ENCODE peak calls at places on chromosomes 16 and 17, in four cellular contexts. C is HepG2, Y is GM12878, A is HCT116. Z is an unnamed sample.

GRCh38 chr17:78251773-78252103 is 20.3 kb downstream of the TMEM235 start:
- DNase-seq in C (no peak), A (no peak), Y (no peak), Z (no peak)

GRCh38 chr17:2347805-2348685 is 10.7 kb downstream of the SGSM2 start:
- DNase-seq in Y (no peak), A (no peak), C (peak), Z (no peak)

GRCh38 chr16:53131363-53132071 is 76.7 kb downstream of the CHD9 start:
- DNase-seq in Y (no peak), A (no peak), C (peak), Z (peak)

GRCh38 chr16:76278976-76279375 is 1.8 kb downstream of the CNTNAP4 start:
- DNase-seq in Y (no peak), A (no peak), C (peak), Z (no peak)

GRCh38 chr17:7060165-7060890 is 16.4 kb upstream of the SLC16A11 start:
- DNase-seq in C (peak), Y (no peak), A (peak), Z (peak)

GRCh38 chr16:58042001-58042885 is 16.7 kb downstream of the MMP15 start:
- DNase-seq in A (no peak), Y (no peak), C (no peak), Z (no peak)

GRCh38 chr16:69328854-69329316 is 1.5 kb downstream of the PDF start:
- DNase-seq in C (no peak), A (no peak), Y (no peak), Z (peak)

GRCh38 chr16:67967956-67968439 is 439 bp downstream of the SLC12A4 start:
- DNase-seq in A (no peak), C (no peak), Y (no peak), Z (peak)

GRCh38 chr17:3594056-3594810 is 15.0 kb downstream of the TRPV1 start:
- DNase-seq in C (no peak), A (no peak), Y (no peak), Z (peak)

GRCh38 chr16:785563-786535 is 2.3 kb downstream of the RPUSD1 start:
- DNase-seq in A (no peak), Y (no peak), C (peak), Z (peak)

GRCh38 chr17:44501866-44502265 is 1.3 kb downstream of the GPATCH8 start:
- DNase-seq in Y (no peak), A (no peak), C (no peak), Z (peak)

GRCh38 chr17:79136596-79136995 is 62.0 kb downstream of the ENGASE start:
- DNase-seq in C (no peak), Y (no peak), A (no peak), Z (no peak)

GRCh38 chr17:62380253-62380652 is at the start of gene EFCAB3:
- DNase-seq in C (no peak), Y (no peak), A (no peak), Z (no peak)

GRCh38 chr17:27345141-27345904 is 51.4 kb downstream of the WSB1 start:
- DNase-seq in C (no peak), Y (no peak), A (no peak), Z (no peak)

GRCh38 chr17:29936724-29937123 is 4.7 kb upstream of the EFCAB5 start:
- DNase-seq in A (no peak), C (no peak), Y (no peak), Z (no peak)

GRCh38 chr16:53827741-53828140 is 123.8 kb downstream of the FTO start:
- DNase-seq in Y (no peak), C (no peak), A (no peak), Z (no peak)

GRCh38 chr17:80474933-80475915 is 1.2 kb downstream of the NPTX1 start:
- DNase-seq in A (no peak), Y (no peak), C (no peak), Z (no peak)

GRCh38 chr17:56978441-56979090 is 635 bp downstream of the SCPEP1 start:
- DNase-seq in Y (no peak), C (no peak), A (no peak), Z (no peak)

GRCh38 chr16:31332544-31332943 is 22.4 kb upstream of the ITGAX start:
- DNase-seq in Y (no peak), C (no peak), A (no peak), Z (no peak)

GRCh38 chr16:31331807-31332301 is 23.1 kb upstream of the ITGAX start:
- DNase-seq in Y (no peak), A (no peak), C (no peak), Z (no peak)

GRCh38 chr16:31335431-31335830 is 19.5 kb upstream of the ITGAX start:
- DNase-seq in C (no peak), A (no peak), Y (no peak), Z (no peak)

GRCh38 chr16:31333686-31334649 is 21.0 kb upstream of the ITGAX start:
- DNase-seq in A (peak), Y (no peak), C (peak), Z (no peak)

DNA sequence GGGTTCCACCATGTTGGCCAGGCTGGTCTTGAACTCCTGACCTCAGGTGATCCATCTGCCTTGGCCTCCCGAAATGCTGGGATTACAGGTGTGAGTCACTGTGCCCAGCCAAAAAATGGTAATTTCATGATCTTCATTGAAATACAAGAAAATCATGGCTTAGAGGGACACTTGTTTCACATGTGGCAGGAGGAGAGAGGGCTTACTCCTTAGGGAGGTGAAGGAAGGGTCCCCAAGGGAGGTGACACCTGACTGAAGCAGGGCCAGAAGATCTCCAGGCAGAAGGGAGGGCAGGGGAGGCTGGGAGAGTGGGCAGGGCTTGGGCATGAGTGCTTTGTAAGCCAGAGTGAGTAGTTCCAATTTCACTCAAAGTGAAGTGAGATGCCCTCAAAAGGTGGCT is 20.0 kb upstream of the ITGAX start:
- DNase-seq in Y (no peak), A (no peak), C (no peak), Z (no peak)
- TF ChIP-seq MAX in Y (no peak), A (no peak), C (no peak), Z (no peak)

GRCh38 chr16:56603589-56603988 is 4.8 kb upstream of the MT2A start:
- DNase-seq in C (peak), A (peak), Y (no peak), Z (peak)
- H3K27ac ChIP-seq in C (no peak), A (no peak), Y (no peak), Z (no peak)

GRCh38 chr17:35603674-35604073 is 16.6 kb downstream of the AP2B1 start:
- DNase-seq in Y (no peak), C (no peak), A (no peak), Z (no peak)

GRCh38 chr17:35609831-35610230 is 22.7 kb downstream of the AP2B1 start:
- DNase-seq in A (no peak), C (no peak), Y (no peak), Z (no peak)

GRCh38 chr17:35607239-35607817 is 20.2 kb downstream of the AP2B1 start:
- DNase-seq in C (no peak), A (no peak), Y (no peak), Z (no peak)

DNA sequence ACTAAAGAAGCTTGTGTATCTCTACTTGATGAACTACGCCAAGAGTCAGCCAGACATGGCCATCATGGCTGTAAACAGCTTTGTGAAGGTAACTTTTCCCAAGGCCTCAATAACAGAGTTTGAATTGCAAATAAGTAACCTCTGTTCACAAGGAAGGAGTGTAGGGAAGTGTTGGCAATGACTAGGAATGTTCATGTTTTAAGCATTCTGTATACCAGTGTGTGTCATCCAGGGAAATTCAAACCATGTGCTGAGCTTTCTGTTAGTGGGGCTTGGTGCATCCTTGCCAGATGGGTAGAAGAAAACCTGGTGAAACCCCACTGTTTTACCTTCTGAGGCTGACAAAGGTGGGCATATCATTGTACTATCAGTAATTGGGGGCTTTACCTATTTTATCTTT is 18.6 kb downstream of the AP2B1 start:
- DNase-seq in Y (no peak), A (no peak), C (no peak), Z (no peak)
- TF ChIP-seq POLR2AphosphoS5 in Y (no peak), A (no peak), C (no peak), Z (no peak)

GRCh38 chr16:50154369-50154947 is 1.4 kb downstream of the TENT4B start:
- DNase-seq in Y (no peak), C (no peak), A (no peak), Z (peak)

GRCh38 chr16:50152386-50152806 is 710 bp upstream of the TENT4B start:
- DNase-seq in A (no peak), C (no peak), Y (peak), Z (no peak)

GRCh38 chr16:50152807-50153647 is at the start of gene TENT4B:
- DNase-seq in C (peak), Y (peak), A (peak), Z (peak)

GRCh38 chr16:50151744-50152143 is 1.4 kb upstream of the TENT4B start:
- DNase-seq in C (no peak), Y (no peak), A (no peak), Z (no peak)

GRCh38 chr16:50153648-50154368 is 702 bp downstream of the TENT4B start:
- DNase-seq in C (no peak), A (no peak), Y (no peak), Z (peak)
- TF ChIP-seq MAX in C (no peak), A (no peak), Y (no peak), Z (no peak)

GRCh38 chr16:48963901-48964615 is 317.6 kb downstream of the CBLN1 start:
- DNase-seq in Y (no peak), C (no peak), A (peak), Z (no peak)
- H3K27ac ChIP-seq in Y (no peak), C (no peak), A (peak), Z (no peak)

GRCh38 chr17:69239611-69240010 is 11.0 kb upstream of the ABCA10 start:
- DNase-seq in A (no peak), C (no peak), Y (no peak), Z (no peak)

GRCh38 chr17:69236946-69237345 is 8.3 kb upstream of the ABCA10 start:
- DNase-seq in Y (no peak), A (no peak), C (no peak), Z (no peak)

GRCh38 chr17:69235338-69236058 is 6.9 kb upstream of the ABCA10 start:
- DNase-seq in A (peak), C (peak), Y (peak), Z (peak)

GRCh38 chr17:69236464-69236863 is 7.8 kb upstream of the ABCA10 start:
- DNase-seq in C (no peak), A (no peak), Y (no peak), Z (no peak)

GRCh38 chr17:69240201-69240600 is 11.6 kb upstream of the ABCA10 start:
- DNase-seq in A (no peak), Y (no peak), C (no peak), Z (no peak)
- TF ChIP-seq POLR2AphosphoS5 in A (no peak), Y (no peak), C (no peak), Z (no peak)